ENCODE peak calls at places on chromosomes 13 and 19, in five cellular contexts. One of them, this sample, is unnamed.

GRCh38 chr13:45339867-45340266 is 1.1 kb downstream of the TPT1 start:
- DNase-seq in HFFc6: no peak
- DNase-seq in tibial nerve: no peak
- DNase-seq in AG04449: no peak
- DNase-seq in activated CD4-positive, alpha-beta T cell treated with anti-CD3 and anti-CD28 coated beads, Interleukin-2, amount 50 U/mL, for 24 hours: no peak
- DNase-seq in this sample: no peak

GRCh38 chr19:48806818-48807589 is 3.8 kb downstream of the BCAT2 start:
- DNase-seq in activated CD4-positive, alpha-beta T cell treated with anti-CD3 and anti-CD28 coated beads, Interleukin-2, amount 50 U/mL, for 24 hours: no peak
- DNase-seq in HFFc6: peak; percentile 40
- DNase-seq in AG04449: no peak
- DNase-seq in tibial nerve: no peak
- DNase-seq in this sample: peak; percentile 73

GRCh38 chr19:15702590-15702930 is 25.3 kb upstream of the OR10H2 start:
- DNase-seq in AG04449: peak; percentile 2
- DNase-seq in activated CD4-positive, alpha-beta T cell treated with anti-CD3 and anti-CD28 coated beads, Interleukin-2, amount 50 U/mL, for 24 hours: no peak
- DNase-seq in tibial nerve: peak; percentile 75
- DNase-seq in HFFc6: no peak
- DNase-seq in this sample: peak; percentile 45

GRCh38 chr19:34230833-34231232 is 23.5 kb upstream of the GARRE1 start:
- DNase-seq in activated CD4-positive, alpha-beta T cell treated with anti-CD3 and anti-CD28 coated beads, Interleukin-2, amount 50 U/mL, for 24 hours: no peak
- DNase-seq in tibial nerve: no peak
- DNase-seq in HFFc6: no peak
- DNase-seq in AG04449: no peak
- DNase-seq in this sample: no peak

GRCh38 chr13:105406551-105406950 is 1128.9 kb downstream of the EFNB2 start:
- DNase-seq in AG04449: no peak
- DNase-seq in activated CD4-positive, alpha-beta T cell treated with anti-CD3 and anti-CD28 coated beads, Interleukin-2, amount 50 U/mL, for 24 hours: no peak
- DNase-seq in tibial nerve: no peak
- DNase-seq in HFFc6: no peak
- DNase-seq in this sample: no peak

GRCh38 chr19:28793391-28794168 is 419.4 kb downstream of the UQCRFS1 start:
- DNase-seq in tibial nerve: no peak
- DNase-seq in activated CD4-positive, alpha-beta T cell treated with anti-CD3 and anti-CD28 coated beads, Interleukin-2, amount 50 U/mL, for 24 hours: no peak
- DNase-seq in AG04449: no peak
- DNase-seq in HFFc6: no peak
- DNase-seq in this sample: no peak

GRCh38 chr13:106680796-106681482 is 113.0 kb upstream of the ARGLU1 start:
- DNase-seq in AG04449: no peak
- DNase-seq in activated CD4-positive, alpha-beta T cell treated with anti-CD3 and anti-CD28 coated beads, Interleukin-2, amount 50 U/mL, for 24 hours: no peak
- DNase-seq in HFFc6: no peak
- DNase-seq in tibial nerve: no peak
- DNase-seq in this sample: no peak

GRCh38 chr19:45142728-45143115 is 18.1 kb downstream of the NKPD1 start:
- DNase-seq in activated CD4-positive, alpha-beta T cell treated with anti-CD3 and anti-CD28 coated beads, Interleukin-2, amount 50 U/mL, for 24 hours: no peak
- DNase-seq in HFFc6: no peak
- DNase-seq in tibial nerve: no peak
- DNase-seq in AG04449: no peak
- DNase-seq in this sample: no peak

GRCh38 chr19:50551713-50552187 is 16.5 kb downstream of the LRRC4B start:
- DNase-seq in activated CD4-positive, alpha-beta T cell treated with anti-CD3 and anti-CD28 coated beads, Interleukin-2, amount 50 U/mL, for 24 hours: no peak
- DNase-seq in AG04449: no peak
- DNase-seq in HFFc6: no peak
- DNase-seq in tibial nerve: no peak
- DNase-seq in this sample: no peak

This sample was measured in OCI-LY7.